ENCODE peak calls at places on chromosome 17, in six cellular contexts. C is NCI-H510A treated with DMSO at 0.1 percent for 48 hours, V is endothelial cell, I is A172, N is thoracic aorta, P is GM12878. L is an unnamed sample.

GRCh38 chr17:17242246-17242645 is 5.3 kb upstream of the FLCN start:
- DNase-seq in C (no peak), V (no peak), I (no peak), N (no peak), P (no peak), L (no peak)

GRCh38 chr17:76820523-76820922 is 47.7 kb upstream of the MGAT5B start:
- DNase-seq in C (no peak), V (no peak), I (no peak), N (no peak), P (no peak), L (no peak)

GRCh38 chr17:44350733-44351226 is 5.7 kb downstream of the GRN start:
- DNase-seq in C (peak; percentile 12), V (peak; percentile 87), I (peak; percentile 45), N (no peak), P (peak; percentile 27), L (no peak)

GRCh38 chr17:29931253-29931932 is 1.4 kb upstream of the SSH2 start:
- DNase-seq in C (peak; percentile 89), V (peak; percentile 50), I (peak; percentile 81), N (no peak), P (peak; percentile 90), L (peak; percentile 30)

GRCh38 chr17:73586921-73587680 is 57.1 kb downstream of the SDK2 start:
- DNase-seq in C (peak; percentile 87), V (no peak), I (peak; percentile 58), N (no peak), P (no peak), L (no peak)

GRCh38 chr17:75504347-75505151 is 10.8 kb downstream of the CASKIN2 start:
- DNase-seq in C (no peak), V (peak; percentile 43), I (no peak), N (no peak), P (no peak), L (no peak)

GRCh38 chr17:81303385-81303784 is 8.3 kb upstream of the SLC38A10 start:
- DNase-seq in C (no peak), V (no peak), I (no peak), N (no peak), P (no peak), L (no peak)

GRCh38 chr17:72423286-72423589 is 302.4 kb downstream of the SOX9 start:
- DNase-seq in C (no peak), V (no peak), I (no peak), N (no peak), P (no peak), L (no peak)

GRCh38 chr17:51189628-51190027 is 23.4 kb downstream of the NME2 start:
- DNase-seq in C (no peak), V (no peak), I (no peak), N (no peak), P (no peak), L (no peak)

GRCh38 chr17:68602267-68602644 is 1.1 kb upstream of the FAM20A start:
- DNase-seq in C (no peak), V (no peak), I (no peak), N (no peak), P (no peak), L (no peak)

L was measured in breast epithelium.